ENCODE peak calls at places on chromosome 10, in ten cellular contexts. One of them, this sample, is unnamed.

GRCh38 chr10:75773813-75774547 is 342.6 kb downstream of the LRMDA start:
- DNase-seq in NCI-H510A treated with DMSO at 0.1 percent for 48 hours: no peak
- DNase-seq in aorta: no peak
- DNase-seq in AG09309: no peak
- DNase-seq in D341Med: no peak
- DNase-seq in DMS79 treated with DMSO at 0.1 percent for 48 hours: no peak
- DNase-seq in fibroblast of lung: peak
- DNase-seq in mesenchymal stem cell: no peak
- DNase-seq in right cardiac atrium: no peak
- DNase-seq in mammary epithelial cell: no peak
- DNase-seq in this sample: no peak

GRCh38 chr10:74306227-74306982 is 155.4 kb downstream of the ADK start:
- DNase-seq in AG09309: no peak
- DNase-seq in mammary epithelial cell: no peak
- DNase-seq in right cardiac atrium: no peak
- DNase-seq in NCI-H510A treated with DMSO at 0.1 percent for 48 hours: no peak
- DNase-seq in mesenchymal stem cell: no peak
- DNase-seq in D341Med: no peak
- DNase-seq in fibroblast of lung: no peak
- DNase-seq in DMS79 treated with DMSO at 0.1 percent for 48 hours: no peak
- DNase-seq in aorta: no peak
- DNase-seq in this sample: no peak

GRCh38 chr10:96626795-96627194 is 40.0 kb upstream of the TM9SF3 start:
- DNase-seq in fibroblast of lung: no peak
- DNase-seq in aorta: no peak
- DNase-seq in DMS79 treated with DMSO at 0.1 percent for 48 hours: no peak
- DNase-seq in D341Med: no peak
- DNase-seq in NCI-H510A treated with DMSO at 0.1 percent for 48 hours: no peak
- DNase-seq in mesenchymal stem cell: no peak
- DNase-seq in right cardiac atrium: no peak
- DNase-seq in AG09309: no peak
- DNase-seq in mammary epithelial cell: no peak
- DNase-seq in this sample: no peak

GRCh38 chr10:63720689-63721088 is 199.5 kb downstream of the REEP3 start:
- DNase-seq in mesenchymal stem cell: no peak
- DNase-seq in NCI-H510A treated with DMSO at 0.1 percent for 48 hours: no peak
- DNase-seq in fibroblast of lung: no peak
- DNase-seq in D341Med: no peak
- DNase-seq in aorta: no peak
- DNase-seq in DMS79 treated with DMSO at 0.1 percent for 48 hours: no peak
- DNase-seq in mammary epithelial cell: no peak
- DNase-seq in right cardiac atrium: no peak
- DNase-seq in AG09309: no peak
- DNase-seq in this sample: no peak

GRCh38 chr10:128664729-128665128 is 538.5 kb upstream of the MKI67 start:
- DNase-seq in fibroblast of lung: no peak
- DNase-seq in AG09309: no peak
- DNase-seq in NCI-H510A treated with DMSO at 0.1 percent for 48 hours: no peak
- DNase-seq in D341Med: no peak
- DNase-seq in aorta: no peak
- DNase-seq in mammary epithelial cell: no peak
- DNase-seq in mesenchymal stem cell: no peak
- DNase-seq in right cardiac atrium: no peak
- DNase-seq in DMS79 treated with DMSO at 0.1 percent for 48 hours: no peak
- DNase-seq in this sample: no peak

GRCh38 chr10:112383325-112383724 is 9.4 kb downstream of the ACSL5 start:
- DNase-seq in NCI-H510A treated with DMSO at 0.1 percent for 48 hours: no peak
- DNase-seq in mesenchymal stem cell: peak
- DNase-seq in DMS79 treated with DMSO at 0.1 percent for 48 hours: no peak
- DNase-seq in mammary epithelial cell: peak
- DNase-seq in AG09309: no peak
- DNase-seq in D341Med: no peak
- DNase-seq in aorta: no peak
- DNase-seq in right cardiac atrium: no peak
- DNase-seq in fibroblast of lung: peak
- DNase-seq in this sample: no peak

GRCh38 chr10:119479048-119479394 is 63.5 kb downstream of the RGS10 start:
- DNase-seq in right cardiac atrium: no peak
- DNase-seq in mesenchymal stem cell: peak
- DNase-seq in fibroblast of lung: no peak
- DNase-seq in mammary epithelial cell: no peak
- DNase-seq in aorta: no peak
- DNase-seq in DMS79 treated with DMSO at 0.1 percent for 48 hours: no peak
- DNase-seq in NCI-H510A treated with DMSO at 0.1 percent for 48 hours: no peak
- DNase-seq in D341Med: no peak
- DNase-seq in AG09309: no peak
- DNase-seq in this sample: no peak

GRCh38 chr10:125060486-125060850 is 99.9 kb downstream of the CTBP2 start:
- DNase-seq in AG09309: no peak
- DNase-seq in D341Med: no peak
- DNase-seq in fibroblast of lung: no peak
- DNase-seq in mammary epithelial cell: peak
- DNase-seq in NCI-H510A treated with DMSO at 0.1 percent for 48 hours: no peak
- DNase-seq in mesenchymal stem cell: no peak
- DNase-seq in aorta: no peak
- DNase-seq in right cardiac atrium: no peak
- DNase-seq in DMS79 treated with DMSO at 0.1 percent for 48 hours: no peak
- DNase-seq in this sample: no peak

GRCh38 chr10:62426086-62426485 is 51.9 kb downstream of the ZNF365 start:
- DNase-seq in mammary epithelial cell: peak
- DNase-seq in NCI-H510A treated with DMSO at 0.1 percent for 48 hours: no peak
- DNase-seq in D341Med: no peak
- DNase-seq in DMS79 treated with DMSO at 0.1 percent for 48 hours: no peak
- DNase-seq in AG09309: no peak
- DNase-seq in fibroblast of lung: no peak
- DNase-seq in right cardiac atrium: no peak
- DNase-seq in mesenchymal stem cell: no peak
- DNase-seq in aorta: no peak
- DNase-seq in this sample: no peak

GRCh38 chr10:35379226-35380137 is 43.2 kb downstream of the CCNY start:
- DNase-seq in D341Med: no peak
- DNase-seq in DMS79 treated with DMSO at 0.1 percent for 48 hours: no peak
- DNase-seq in fibroblast of lung: peak
- DNase-seq in mammary epithelial cell: no peak
- DNase-seq in aorta: no peak
- DNase-seq in right cardiac atrium: peak
- DNase-seq in AG09309: no peak
- DNase-seq in NCI-H510A treated with DMSO at 0.1 percent for 48 hours: no peak
- DNase-seq in mesenchymal stem cell: peak
- DNase-seq in this sample: no peak

GRCh38 chr10:13893926-13894325 is 307.2 kb downstream of the PRPF18 start:
- DNase-seq in mesenchymal stem cell: no peak
- DNase-seq in NCI-H510A treated with DMSO at 0.1 percent for 48 hours: no peak
- DNase-seq in AG09309: no peak
- DNase-seq in aorta: no peak
- DNase-seq in fibroblast of lung: no peak
- DNase-seq in right cardiac atrium: no peak
- DNase-seq in D341Med: no peak
- DNase-seq in DMS79 treated with DMSO at 0.1 percent for 48 hours: no peak
- DNase-seq in mammary epithelial cell: peak
- DNase-seq in this sample: no peak

GRCh38 chr10:72355214-72355555 is 466 bp upstream of the DNAJB12 start:
- DNase-seq in aorta: no peak
- DNase-seq in mesenchymal stem cell: no peak
- DNase-seq in NCI-H510A treated with DMSO at 0.1 percent for 48 hours: no peak
- DNase-seq in mammary epithelial cell: no peak
- DNase-seq in fibroblast of lung: no peak
- DNase-seq in DMS79 treated with DMSO at 0.1 percent for 48 hours: no peak
- DNase-seq in D341Med: no peak
- DNase-seq in AG09309: no peak
- DNase-seq in right cardiac atrium: no peak
- DNase-seq in this sample: no peak

GRCh38 chr10:78910476-78910875 is 158.3 kb upstream of the ZMIZ1 start:
- DNase-seq in AG09309: no peak
- DNase-seq in DMS79 treated with DMSO at 0.1 percent for 48 hours: no peak
- DNase-seq in right cardiac atrium: no peak
- DNase-seq in mesenchymal stem cell: no peak
- DNase-seq in D341Med: no peak
- DNase-seq in mammary epithelial cell: no peak
- DNase-seq in NCI-H510A treated with DMSO at 0.1 percent for 48 hours: no peak
- DNase-seq in aorta: peak
- DNase-seq in fibroblast of lung: no peak
- DNase-seq in this sample: no peak

GRCh38 chr10:61399386-61399785 is 53.8 kb downstream of the TMEM26 start:
- DNase-seq in DMS79 treated with DMSO at 0.1 percent for 48 hours: no peak
- DNase-seq in aorta: no peak
- DNase-seq in D341Med: no peak
- DNase-seq in right cardiac atrium: no peak
- DNase-seq in AG09309: no peak
- DNase-seq in fibroblast of lung: peak
- DNase-seq in mesenchymal stem cell: no peak
- DNase-seq in NCI-H510A treated with DMSO at 0.1 percent for 48 hours: no peak
- DNase-seq in mammary epithelial cell: no peak
- DNase-seq in this sample: no peak

GRCh38 chr10:62183857-62184805 is 84.5 kb downstream of the RTKN2 start:
- DNase-seq in NCI-H510A treated with DMSO at 0.1 percent for 48 hours: no peak
- DNase-seq in right cardiac atrium: no peak
- DNase-seq in AG09309: no peak
- DNase-seq in aorta: no peak
- DNase-seq in mesenchymal stem cell: no peak
- DNase-seq in D341Med: no peak
- DNase-seq in mammary epithelial cell: peak
- DNase-seq in fibroblast of lung: no peak
- DNase-seq in DMS79 treated with DMSO at 0.1 percent for 48 hours: no peak
- DNase-seq in this sample: no peak

GRCh38 chr10:109450702-109451101 is 472.6 kb downstream of the XPNPEP1 start:
- DNase-seq in mammary epithelial cell: no peak
- DNase-seq in fibroblast of lung: no peak
- DNase-seq in mesenchymal stem cell: no peak
- DNase-seq in DMS79 treated with DMSO at 0.1 percent for 48 hours: no peak
- DNase-seq in right cardiac atrium: no peak
- DNase-seq in AG09309: no peak
- DNase-seq in D341Med: no peak
- DNase-seq in NCI-H510A treated with DMSO at 0.1 percent for 48 hours: no peak
- DNase-seq in aorta: no peak
- DNase-seq in this sample: no peak

GRCh38 chr10:130857631-130858295 is 453.8 kb downstream of the TCERG1L start:
- DNase-seq in NCI-H510A treated with DMSO at 0.1 percent for 48 hours: no peak
- DNase-seq in AG09309: no peak
- DNase-seq in mesenchymal stem cell: no peak
- DNase-seq in fibroblast of lung: no peak
- DNase-seq in aorta: no peak
- DNase-seq in DMS79 treated with DMSO at 0.1 percent for 48 hours: no peak
- DNase-seq in mammary epithelial cell: no peak
- DNase-seq in D341Med: no peak
- DNase-seq in right cardiac atrium: no peak
- DNase-seq in this sample: no peak

GRCh38 chr10:70602665-70603438 is at the start of gene PRF1:
- DNase-seq in D341Med: no peak
- DNase-seq in AG09309: no peak
- DNase-seq in mammary epithelial cell: no peak
- DNase-seq in NCI-H510A treated with DMSO at 0.1 percent for 48 hours: no peak
- DNase-seq in right cardiac atrium: peak
- DNase-seq in fibroblast of lung: no peak
- DNase-seq in DMS79 treated with DMSO at 0.1 percent for 48 hours: no peak
- DNase-seq in aorta: no peak
- DNase-seq in mesenchymal stem cell: no peak
- DNase-seq in this sample: no peak

GRCh38 chr10:44567471-44567870 is 182.6 kb upstream of the CXCL12 start:
- DNase-seq in right cardiac atrium: no peak
- DNase-seq in NCI-H510A treated with DMSO at 0.1 percent for 48 hours: no peak
- DNase-seq in D341Med: no peak
- DNase-seq in DMS79 treated with DMSO at 0.1 percent for 48 hours: no peak
- DNase-seq in mesenchymal stem cell: no peak
- DNase-seq in fibroblast of lung: peak
- DNase-seq in aorta: no peak
- DNase-seq in mammary epithelial cell: no peak
- DNase-seq in AG09309: peak
- DNase-seq in this sample: no peak

GRCh38 chr10:6811153-6811552 is 231.1 kb upstream of the PRKCQ start:
- DNase-seq in mesenchymal stem cell: no peak
- DNase-seq in right cardiac atrium: no peak
- DNase-seq in fibroblast of lung: no peak
- DNase-seq in NCI-H510A treated with DMSO at 0.1 percent for 48 hours: no peak
- DNase-seq in D341Med: no peak
- DNase-seq in mammary epithelial cell: peak
- DNase-seq in aorta: no peak
- DNase-seq in AG09309: no peak
- DNase-seq in DMS79 treated with DMSO at 0.1 percent for 48 hours: no peak
- DNase-seq in this sample: no peak

GRCh38 chr10:124035928-124036558 is 57.4 kb downstream of the CHST15 start:
- DNase-seq in DMS79 treated with DMSO at 0.1 percent for 48 hours: no peak
- DNase-seq in aorta: peak
- DNase-seq in D341Med: no peak
- DNase-seq in NCI-H510A treated with DMSO at 0.1 percent for 48 hours: peak
- DNase-seq in AG09309: no peak
- DNase-seq in mesenchymal stem cell: no peak
- DNase-seq in fibroblast of lung: no peak
- DNase-seq in right cardiac atrium: peak
- DNase-seq in mammary epithelial cell: no peak
- DNase-seq in this sample: no peak

GRCh38 chr10:105189464-105189800 is 548.3 kb downstream of the SORCS3 start:
- DNase-seq in D341Med: no peak
- DNase-seq in mesenchymal stem cell: no peak
- DNase-seq in DMS79 treated with DMSO at 0.1 percent for 48 hours: no peak
- DNase-seq in NCI-H510A treated with DMSO at 0.1 percent for 48 hours: no peak
- DNase-seq in mammary epithelial cell: peak
- DNase-seq in AG09309: peak
- DNase-seq in fibroblast of lung: no peak
- DNase-seq in right cardiac atrium: no peak
- DNase-seq in aorta: no peak
- DNase-seq in this sample: no peak

GRCh38 chr10:129912161-129912917 is 51.7 kb downstream of the EBF3 start:
- DNase-seq in aorta: no peak
- DNase-seq in DMS79 treated with DMSO at 0.1 percent for 48 hours: no peak
- DNase-seq in mesenchymal stem cell: no peak
- DNase-seq in mammary epithelial cell: no peak
- DNase-seq in fibroblast of lung: no peak
- DNase-seq in D341Med: no peak
- DNase-seq in NCI-H510A treated with DMSO at 0.1 percent for 48 hours: no peak
- DNase-seq in right cardiac atrium: no peak
- DNase-seq in AG09309: no peak
- DNase-seq in this sample: no peak

GRCh38 chr10:13105184-13105583 is 5.2 kb downstream of the OPTN start:
- DNase-seq in mesenchymal stem cell: no peak
- DNase-seq in NCI-H510A treated with DMSO at 0.1 percent for 48 hours: no peak
- DNase-seq in mammary epithelial cell: no peak
- DNase-seq in right cardiac atrium: no peak
- DNase-seq in D341Med: no peak
- DNase-seq in fibroblast of lung: peak
- DNase-seq in aorta: no peak
- DNase-seq in AG09309: no peak
- DNase-seq in DMS79 treated with DMSO at 0.1 percent for 48 hours: no peak
- DNase-seq in this sample: no peak